ENCODE peak calls at places on chromosomes 11 and 22, in eight cellular contexts. X is fibroblast of lung; H is HCT116; Q is OCI-LY7; F is CD8-positive, alpha-beta T cell; V is transverse colon; N is brain microvascular endothelial cell; G is heart right ventricle. A is an unnamed sample. For H3K36me3, the result is how much of the 10 kb centered on the place peaks cover.

GRCh38 chr11:5550440-5551095 is 2.2 kb upstream of the OR52H1 start:
- DNase-seq in X (peak), H (peak), Q (no peak), F (no peak), V (no peak), N (peak), G (no peak), A (no peak)

GRCh38 chr22:37193629-37194191 is 5.7 kb upstream of the C1QTNF6 start:
- DNase-seq in X (peak), H (no peak), Q (no peak), F (peak), V (peak), N (no peak), G (no peak), A (no peak)

GRCh38 chr11:11095971-11096370 is 238.1 kb upstream of the ZBED5 start:
- DNase-seq in X (no peak), H (no peak), Q (no peak), F (no peak), V (no peak), N (no peak), G (no peak), A (no peak)

GRCh38 chr11:49208006-49208721 is at the start of gene FOLH1:
- DNase-seq in X (no peak), H (no peak), Q (no peak), F (no peak), V (no peak), N (no peak), G (peak), A (peak)

GRCh38 chr11:29217901-29218300 is 798.9 kb downstream of the KCNA4 start:
- DNase-seq in X (no peak), H (no peak), Q (no peak), F (no peak), V (no peak), N (no peak), G (no peak), A (no peak)

GRCh38 chr11:69272961-69273461 is 20.9 kb upstream of the MYEOV start:
- DNase-seq in X (no peak), H (no peak), Q (no peak), F (no peak), V (no peak), N (no peak), G (no peak), A (no peak)

GRCh38 chr11:12287374-12288211 is 89.8 kb upstream of the PARVA start:
- DNase-seq in X (peak), H (peak), Q (no peak), F (no peak), V (peak), N (peak), G (peak), A (no peak)

GRCh38 chr11:2772544-2773031 is 72.8 kb upstream of the KCNQ1OT1 start:
- DNase-seq in X (peak), H (peak), Q (no peak), F (no peak), V (peak), N (peak), G (no peak), A (no peak)

GRCh38 chr22:45226681-45227186 is 14.0 kb downstream of the KIAA0930 start:
- DNase-seq in X (peak), H (no peak), Q (no peak), F (no peak), V (no peak), N (no peak), G (no peak), A (no peak)

GRCh38 chr11:15826008-15826650 is 530.2 kb downstream of the SOX6 start:
- DNase-seq in X (peak), H (no peak), Q (no peak), F (no peak), V (no peak), N (no peak), G (no peak), A (no peak)

GRCh38 chr11:47264119-47264915 is 5.6 kb upstream of the MADD start:
- DNase-seq in X (peak), H (no peak), Q (no peak), F (no peak), V (no peak), N (no peak), G (no peak), A (no peak)

GRCh38 chr22:24146791-24147353 is 34.4 kb upstream of the SUSD2 start:
- DNase-seq in X (peak), H (no peak), Q (no peak), F (no peak), V (peak), N (peak), G (peak), A (no peak)

GRCh38 chr11:28757725-28758515 is 649.7 kb downstream of the METTL15 start:
- DNase-seq in X (peak), H (no peak), Q (no peak), F (no peak), V (no peak), N (peak), G (no peak), A (no peak)

GRCh38 chr11:116510886-116511650 is 261.7 kb downstream of the BUD13 start:
- DNase-seq in X (no peak), H (no peak), Q (no peak), F (no peak), V (no peak), N (no peak), G (no peak), A (no peak)

GRCh38 chr11:34351687-34352469 is 5.9 kb downstream of the ABTB2 start:
- DNase-seq in X (no peak), H (no peak), Q (peak), F (no peak), V (no peak), N (no peak), G (no peak), A (peak)

GRCh38 chr11:61627831-61628753 is 47.2 kb upstream of the SYT7 start:
- DNase-seq in X (peak), H (peak), Q (peak), F (no peak), V (peak), N (peak), G (peak), A (no peak)

GRCh38 chr22:46381142-46381541 is 45.6 kb downstream of the TRMU start:
- DNase-seq in X (peak), H (no peak), Q (no peak), F (no peak), V (no peak), N (no peak), G (no peak), A (no peak)

GRCh38 chr11:93545566-93545965 is 2.4 kb upstream of the SMCO4 start:
- DNase-seq in X (no peak), H (no peak), Q (no peak), F (no peak), V (no peak), N (no peak), G (no peak), A (no peak)

GRCh38 chr11:75263944-75264349 is 23.4 kb downstream of the TPBGL start:
- DNase-seq in X (no peak), H (no peak), Q (peak), F (no peak), V (peak), N (no peak), G (no peak), A (no peak)

GRCh38 chr22:41501209-41501608 is 32.3 kb downstream of the ACO2 start:
- DNase-seq in X (no peak), H (no peak), Q (peak), F (no peak), V (no peak), N (no peak), G (no peak), A (no peak)

GRCh38 chr22:37735054-37735453 is 38.2 kb downstream of the TRIOBP start:
- DNase-seq in X (no peak), H (no peak), Q (no peak), F (peak), V (no peak), N (no peak), G (no peak), A (no peak)

GRCh38 chr22:44583076-44583760 is 85.2 kb upstream of the RTL6 start:
- DNase-seq in X (peak), H (no peak), Q (no peak), F (no peak), V (no peak), N (no peak), G (no peak), A (no peak)

GRCh38 chr11:74695705-74696280 is 35.4 kb downstream of the CHRDL2 start:
- DNase-seq in X (no peak), H (no peak), Q (no peak), F (no peak), V (no peak), N (no peak), G (no peak), A (no peak)

GRCh38 chr11:35288817-35289541 is 130.4 kb downstream of the SLC1A2 start:
- DNase-seq in X (peak), H (no peak), Q (no peak), F (no peak), V (no peak), N (peak), G (no peak), A (no peak)

GRCh38 chr22:42994917-42995562 is 19.9 kb downstream of the PACSIN2 start:
- DNase-seq in X (peak), H (no peak), Q (peak), F (no peak), V (peak), N (peak), G (peak), A (peak)
- H3K4me3 ChIP-seq in X (peak), H (no peak), Q (no peak), F (no peak), V (peak), N (peak), G (peak), A (no peak)

GRCh38 chr11:110301032-110301431 is 4.6 kb upstream of the RDX start:
- DNase-seq in X (no peak), H (no peak), Q (no peak), F (no peak), V (no peak), N (no peak), G (no peak), A (no peak)
- TF ChIP-seq CTCF in X (no peak), H (no peak), Q (no peak), F (no peak), V (no peak), N (no peak), G (no peak), A (no peak)

GRCh38 chr11:78207532-78208256 is 19.0 kb downstream of the USP35 start:
- DNase-seq in X (no peak), H (no peak), Q (no peak), F (no peak), V (no peak), N (no peak), G (no peak), A (no peak)

GRCh38 chr11:78203184-78203583 is 14.5 kb downstream of the USP35 start:
- DNase-seq in X (no peak), H (no peak), Q (no peak), F (peak), V (no peak), N (no peak), G (no peak), A (no peak)

GRCh38 chr11:78205691-78206090 is 17.0 kb downstream of the USP35 start:
- DNase-seq in X (no peak), H (no peak), Q (no peak), F (no peak), V (no peak), N (no peak), G (no peak), A (no peak)

GRCh38 chr11:78202733-78203167 is 14.0 kb downstream of the USP35 start:
- DNase-seq in X (no peak), H (no peak), Q (peak), F (peak), V (no peak), N (no peak), G (no peak), A (no peak)

GRCh38 chr11:78205256-78205655 is 16.5 kb downstream of the USP35 start:
- DNase-seq in X (no peak), H (no peak), Q (no peak), F (no peak), V (no peak), N (no peak), G (no peak), A (no peak)
- H3K36me3 ChIP-seq in X (under half), H (under half), Q (under half), F (under half), V (under half), N (half or more), G (under half), A (under half)

DNA sequence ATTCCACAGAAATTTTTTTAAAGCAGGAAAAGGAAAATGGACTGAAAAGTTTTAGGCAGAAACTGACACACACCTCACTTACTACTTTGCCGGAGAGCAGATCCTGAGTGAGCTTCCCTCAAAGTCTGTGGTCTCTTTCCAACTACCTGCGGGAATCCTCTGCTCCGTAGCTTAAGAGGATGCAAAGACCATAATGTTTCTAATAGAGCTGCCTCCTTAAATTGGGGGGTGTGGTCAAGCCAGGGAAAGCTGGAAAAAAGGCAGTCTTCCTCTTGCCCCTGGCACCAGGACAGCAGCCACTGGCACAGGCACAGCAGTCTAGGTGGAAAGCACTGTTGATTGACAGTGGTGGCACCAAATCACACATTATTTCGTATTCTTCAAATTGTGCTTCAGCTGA is at the start of gene ETS1:
- DNase-seq in X (no peak), H (no peak), Q (no peak), F (no peak), V (no peak), N (no peak), G (no peak), A (no peak)
- H3K4me3 ChIP-seq in X (peak), H (no peak), Q (no peak), F (no peak), V (no peak), N (peak), G (peak), A (no peak)

DNA sequence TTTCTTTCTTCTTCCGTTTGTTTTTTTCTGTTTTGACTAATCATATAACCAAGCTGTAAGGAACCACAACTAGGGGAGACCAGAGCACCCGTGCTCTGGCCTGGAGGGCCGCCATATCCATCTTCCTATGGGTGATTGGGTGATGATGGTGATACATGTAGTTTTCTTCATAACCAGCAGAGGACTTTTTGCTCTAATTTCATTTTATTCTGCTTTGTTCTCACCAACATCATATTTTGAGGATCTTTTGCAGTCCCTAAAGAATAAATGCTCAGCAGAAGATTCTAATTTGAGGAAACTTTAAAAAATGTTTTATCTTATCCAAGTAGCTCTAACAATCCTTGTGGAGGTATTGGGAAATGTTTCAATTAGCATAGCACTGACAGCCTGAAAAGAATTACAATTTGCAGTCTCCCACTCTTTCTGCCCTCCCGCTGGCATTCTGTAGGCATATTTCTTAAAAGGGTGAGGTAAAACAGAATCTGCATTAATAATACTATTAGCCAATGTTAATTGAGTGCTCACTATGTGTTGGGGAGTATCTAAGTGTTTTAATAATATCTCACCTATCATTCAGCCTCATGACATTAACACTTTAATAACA is 544.0 kb downstream of the NTM start:
- DNase-seq in X (no peak), H (no peak), Q (no peak), F (no peak), V (no peak), N (no peak), G (no peak), A (no peak)
- TF ChIP-seq CTCF in X (peak), H (no peak), Q (peak), F (no peak), V (no peak), N (peak), G (peak), A (peak)

GRCh38 chr11:118526688-118527087 is 586 bp upstream of the TTC36 start:
- DNase-seq in X (no peak), H (no peak), Q (no peak), F (no peak), V (no peak), N (no peak), G (no peak), A (no peak)

GRCh38 chr11:118527109-118527508 is at the start of gene TTC36:
- DNase-seq in X (no peak), H (no peak), Q (no peak), F (no peak), V (no peak), N (no peak), G (no peak), A (no peak)

GRCh38 chr11:118524356-118524755 is 2.9 kb upstream of the TTC36 start:
- DNase-seq in X (no peak), H (no peak), Q (no peak), F (no peak), V (no peak), N (no peak), G (no peak), A (no peak)

GRCh38 chr11:118522571-118523072 is 4.7 kb upstream of the TTC36 start:
- DNase-seq in X (peak), H (no peak), Q (no peak), F (no peak), V (no peak), N (peak), G (no peak), A (no peak)

GRCh38 chr11:118524757-118525465 is 2.4 kb upstream of the TTC36 start:
- DNase-seq in X (peak), H (no peak), Q (no peak), F (no peak), V (no peak), N (no peak), G (no peak), A (no peak)
- H3K36me3 ChIP-seq in X (under half), H (under half), Q (half or more), F (under half), V (under half), N (under half), G (under half), A (under half)

GRCh38 chr11:88327061-88327460 is 10.5 kb downstream of the CTSC start:
- DNase-seq in X (no peak), H (no peak), Q (no peak), F (no peak), V (no peak), N (no peak), G (no peak), A (peak)
- H3K4me3 ChIP-seq in X (no peak), H (no peak), Q (no peak), F (no peak), V (no peak), N (no peak), G (no peak), A (no peak)

GRCh38 chr11:114587398-114587953 is 8.1 kb downstream of the NXPE4 start:
- DNase-seq in X (no peak), H (no peak), Q (no peak), F (no peak), V (no peak), N (no peak), G (no peak), A (no peak)

DNA sequence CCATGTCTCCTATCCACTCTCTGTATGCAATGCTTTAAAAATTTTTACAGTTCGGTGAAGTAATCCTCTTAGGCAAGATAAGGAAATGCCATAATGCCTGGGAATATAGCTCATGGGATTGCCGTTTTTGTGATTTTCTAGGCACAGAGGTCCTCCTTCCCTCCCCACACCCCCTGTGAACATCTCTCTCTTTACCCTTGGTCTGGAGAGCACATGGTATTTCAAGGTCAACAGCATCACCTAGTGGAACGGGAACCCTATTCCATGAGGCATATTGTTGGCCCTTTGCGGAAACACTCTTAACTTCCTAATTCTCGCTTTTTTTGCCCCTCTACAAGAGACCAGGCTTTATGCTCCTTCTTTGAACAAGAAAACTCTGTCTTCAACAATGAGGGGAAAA is 8.8 kb downstream of the NXPE4 start:
- DNase-seq in X (no peak), H (no peak), Q (peak), F (no peak), V (no peak), N (no peak), G (no peak), A (no peak)
- TF ChIP-seq CTCF in X (peak), H (peak), Q (peak), F (no peak), V (no peak), N (no peak), G (no peak), A (no peak)